ENCODE peak calls at places on chromosomes 5 and 9, in eight cellular contexts. M, O, T, Y, E, J, P and X are unnamed samples.
A peak's percentile ranks its signal among the peaks of the same experiment; 100 is the strongest.

GRCh38 chr9:133199648-133200321 is 9.3 kb downstream of the OBP2B start:
- DNase-seq in E (no peak), T (no peak), Y (peak; percentile 4), J (peak; percentile 26), P (peak; percentile 31), M (no peak), O (no peak), X (peak; percentile 49)

GRCh38 chr9:74963043-74963442 is 10.3 kb upstream of the C9orf40 start:
- DNase-seq in P (no peak), T (no peak), O (no peak), M (no peak), Y (no peak), E (no peak), J (no peak), X (no peak)

GRCh38 chr9:126935630-126936029 is 21.0 kb downstream of the RALGPS1 start:
- DNase-seq in T (no peak), J (no peak), E (no peak), M (no peak), Y (no peak), P (no peak), O (no peak), X (no peak)

GRCh38 chr5:71677977-71678376 is 41.1 kb upstream of the CARTPT start:
- DNase-seq in T (no peak), M (no peak), Y (no peak), E (no peak), J (no peak), P (no peak), O (no peak), X (no peak)

GRCh38 chr5:153135416-153135815 is 355.1 kb upstream of the GRIA1 start:
- DNase-seq in T (no peak), E (no peak), P (no peak), Y (no peak), O (no peak), J (no peak), M (no peak), X (no peak)

GRCh38 chr5:98307811-98308210 is 465.7 kb upstream of the RGMB start:
- DNase-seq in M (no peak), J (no peak), E (no peak), P (no peak), Y (no peak), T (no peak), O (no peak), X (no peak)

GRCh38 chr9:110928604-110929003 is 109.7 kb downstream of the LPAR1 start:
- DNase-seq in E (no peak), O (no peak), J (no peak), P (no peak), Y (no peak), M (no peak), T (no peak), X (no peak)

GRCh38 chr5:83729389-83729788 is 8.7 kb upstream of the HAPLN1 start:
- DNase-seq in M (no peak), E (no peak), O (no peak), J (no peak), T (no peak), Y (no peak), P (no peak), X (no peak)

GRCh38 chr9:18786936-18787658 is 245.9 kb downstream of the SAXO1 start:
- DNase-seq in Y (no peak), T (no peak), M (no peak), O (no peak), J (no peak), P (no peak), E (no peak), X (no peak)

GRCh38 chr9:133654736-133655657 is 18.8 kb downstream of the DBH start:
- DNase-seq in T (no peak), P (no peak), E (no peak), O (no peak), M (no peak), Y (no peak), J (no peak), X (no peak)

GRCh38 chr9:12801663-12802062 is 26.8 kb downstream of the LURAP1L start:
- DNase-seq in O (no peak), T (no peak), Y (no peak), M (no peak), J (no peak), E (no peak), P (no peak), X (no peak)

GRCh38 chr5:12071455-12071854 is 167.2 kb upstream of the CTNND2 start:
- DNase-seq in E (no peak), Y (no peak), O (no peak), J (no peak), M (no peak), T (no peak), P (no peak), X (no peak)

GRCh38 chr5:172867761-172868435 is 33.8 kb downstream of the ERGIC1 start:
- DNase-seq in T (no peak), P (no peak), O (no peak), M (no peak), J (no peak), Y (no peak), E (no peak), X (no peak)

GRCh38 chr5:172864747-172865146 is 30.7 kb downstream of the ERGIC1 start:
- DNase-seq in Y (no peak), M (no peak), O (no peak), J (no peak), E (no peak), P (no peak), T (no peak), X (no peak)

GRCh38 chr5:172868436-172868923 is 34.4 kb downstream of the ERGIC1 start:
- DNase-seq in T (peak; percentile 31), E (no peak), J (no peak), Y (no peak), P (no peak), M (peak; percentile 91), O (no peak), X (no peak)

GRCh38 chr5:172866802-172867748 is 33.0 kb downstream of the ERGIC1 start:
- DNase-seq in E (peak; percentile 96), M (no peak), T (no peak), P (no peak), J (no peak), Y (peak; percentile 94), O (no peak), X (peak; percentile 53)

DNA sequence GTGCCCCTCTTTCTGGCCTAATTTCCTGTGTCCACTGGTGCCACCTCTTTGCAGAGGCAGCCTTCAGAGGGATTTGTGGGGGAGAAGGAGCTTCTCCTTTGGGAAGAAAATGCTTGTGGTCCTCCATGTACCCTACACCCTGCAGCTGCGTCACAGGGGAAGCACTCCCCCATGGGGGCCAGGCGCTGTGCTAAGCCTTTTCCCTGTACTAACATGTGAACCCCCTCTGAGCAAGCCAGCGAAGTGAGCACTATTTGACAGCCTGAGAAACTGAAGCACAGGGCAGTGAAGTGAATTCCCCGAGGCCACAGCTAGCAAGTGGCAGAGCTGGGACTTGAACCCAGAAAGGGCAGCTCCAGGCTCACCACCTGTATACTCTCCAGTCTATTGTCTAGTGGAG is 32.3 kb downstream of the ERGIC1 start:
- DNase-seq in P (no peak), J (no peak), Y (no peak), M (no peak), E (no peak), T (no peak), O (no peak), X (no peak)
- H3K4me1 ChIP-seq in P (peaks cover 46% of the 10 kb centered on the region), J (peaks cover 62% of the 10 kb centered on the region), Y (peaks cover 92% of the 10 kb centered on the region), M (peaks cover 98% of the 10 kb centered on the region), E (peaks cover 72% of the 10 kb centered on the region), T (peaks cover 45% of the 10 kb centered on the region), O (peaks cover 5% of the 10 kb centered on the region), X (peaks cover 70% of the 10 kb centered on the region)

GRCh38 chr5:10792336-10792735 is 31.3 kb upstream of the DAP start:
- DNase-seq in O (no peak), T (no peak), P (no peak), J (no peak), Y (no peak), E (no peak), M (no peak), X (no peak)

GRCh38 chr5:10789726-10790125 is 28.7 kb upstream of the DAP start:
- DNase-seq in O (no peak), T (no peak), E (no peak), M (no peak), J (no peak), P (no peak), Y (no peak), X (no peak)

GRCh38 chr5:10789021-10789420 is 28.0 kb upstream of the DAP start:
- DNase-seq in T (no peak), J (no peak), M (no peak), P (peak; percentile 10), E (no peak), O (peak; percentile 57), Y (no peak), X (no peak)

GRCh38 chr5:10797246-10797645 is 36.2 kb upstream of the DAP start:
- DNase-seq in T (no peak), P (no peak), Y (no peak), J (no peak), M (no peak), O (no peak), E (no peak), X (no peak)

DNA sequence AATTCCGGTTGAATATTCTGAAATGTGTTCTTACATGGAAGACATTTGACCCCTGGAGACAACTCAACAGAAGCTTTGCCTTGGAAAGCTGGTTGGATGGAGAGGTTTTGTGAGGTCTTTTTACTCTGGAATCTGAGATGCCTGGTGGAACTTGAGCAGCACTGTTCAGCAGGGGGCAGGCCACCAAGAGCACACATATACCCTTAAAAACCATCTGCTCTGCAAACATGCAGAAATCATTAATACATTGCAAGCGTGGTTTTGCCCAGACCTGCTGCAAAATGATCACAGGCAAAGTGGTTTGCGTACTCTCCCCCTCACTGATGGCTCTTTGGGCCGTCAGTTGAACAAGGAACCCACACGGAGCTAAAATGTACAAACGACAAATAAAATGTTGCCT is 32.8 kb upstream of the DAP start:
- DNase-seq in O (no peak), M (no peak), P (no peak), J (no peak), Y (no peak), T (no peak), E (no peak), X (no peak)
- TF ChIP-seq CTCF in O (no peak), M (no peak), P (no peak), J (no peak), Y (no peak), T (no peak), E (no peak), X (no peak)

DNA sequence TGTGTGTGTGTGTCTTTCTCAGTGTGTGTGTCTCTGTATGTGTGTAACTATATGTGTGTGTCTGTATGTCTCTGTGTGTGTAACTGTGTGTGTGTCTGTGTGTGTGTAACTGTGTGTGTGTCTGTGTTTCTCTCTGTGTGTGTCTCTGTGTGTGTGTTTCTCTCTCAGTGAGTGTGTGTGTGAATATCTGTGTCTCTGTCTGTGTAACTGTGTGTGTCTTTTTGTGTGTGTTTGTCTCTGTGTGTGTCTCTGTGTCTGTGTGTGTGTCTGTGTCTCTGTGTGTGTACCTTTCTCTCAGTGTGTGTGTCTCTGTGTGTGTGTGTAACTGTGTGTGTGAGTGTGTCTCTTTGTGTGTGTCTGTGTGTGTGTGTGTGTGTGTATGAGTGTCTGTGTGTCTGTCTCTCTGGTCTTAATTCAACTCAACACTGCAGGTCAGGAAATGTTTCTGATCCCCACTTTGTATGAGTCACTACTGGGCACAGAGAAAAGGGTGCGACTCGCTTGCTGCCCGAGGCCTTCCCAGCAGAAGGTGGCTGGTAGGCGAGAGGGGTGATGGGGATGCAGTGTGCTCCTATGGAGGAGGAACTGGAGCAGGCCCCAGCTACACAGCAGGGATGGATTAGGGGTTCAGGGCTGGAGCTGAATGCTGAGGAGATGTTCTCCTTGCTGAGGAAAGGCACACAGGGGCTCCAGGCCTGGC is 52.1 kb downstream of the NSG2 start:
- DNase-seq in J (no peak), E (no peak), Y (no peak), P (no peak), T (no peak), O (no peak), M (no peak), X (no peak)
- TF ChIP-seq POLR2A in J (no peak), E (no peak), Y (no peak), P (no peak), T (no peak), O (no peak), M (no peak), X (no peak)

GRCh38 chr5:40985501-40985900 is 76.2 kb downstream of the C7 start:
- DNase-seq in E (no peak), T (no peak), Y (no peak), P (no peak), O (no peak), M (no peak), J (no peak), X (no peak)
- H3K4me1 ChIP-seq in E (peaks cover 7% of the 10 kb centered on the region), T (no peaks in the 10 kb centered on the region), Y (no peaks in the 10 kb centered on the region), P (peaks cover 2% of the 10 kb centered on the region), O (no peaks in the 10 kb centered on the region), M (no peaks in the 10 kb centered on the region), J (peaks cover 4% of the 10 kb centered on the region), X (peaks cover 8% of the 10 kb centered on the region)